ENCODE peak calls at places on chromosome 1, in ten cellular contexts. Y is neural progenitor cell, L is PC-3, Q is GM23248, E is astrocyte, H is K562, W is fibroblast of lung, C is MM.1S, S is HepG2, I is GM12878. G is an unnamed sample. For H3K4me1, the result is how much of the 10 kb centered on the place peaks cover.

GRCh38 chr1:169964206-169964605 is 70.5 kb upstream of the SCYL3 start:
- DNase-seq in E (no peak), Q (no peak), H (no peak), W (no peak), Y (no peak), I (no peak), L (no peak), C (no peak), S (no peak), G (no peak)

GRCh38 chr1:66251521-66251920 is 282.4 kb upstream of the SGIP1 start:
- DNase-seq in L (no peak), E (no peak), Q (no peak), Y (peak), S (no peak), H (no peak), C (peak), I (no peak), W (no peak), G (no peak)

GRCh38 chr1:155485222-155485621 is 77.4 kb downstream of the ASH1L start:
- DNase-seq in C (no peak), I (no peak), S (no peak), W (no peak), H (no peak), E (no peak), Y (no peak), Q (no peak), L (no peak), G (no peak)

GRCh38 chr1:13808729-13809131 is 108.7 kb downstream of the PRDM2 start:
- DNase-seq in Y (peak), S (no peak), E (no peak), L (no peak), C (no peak), I (no peak), Q (peak), W (peak), H (peak), G (peak)

GRCh38 chr1:156926175-156926574 is 5.7 kb downstream of the LRRC71 start:
- DNase-seq in L (peak), S (no peak), Q (peak), C (no peak), E (peak), H (peak), Y (no peak), I (no peak), W (peak), G (no peak)

GRCh38 chr1:183544598-183545297 is 45.5 kb downstream of the NCF2 start:
- DNase-seq in I (no peak), C (no peak), Y (peak), Q (no peak), E (no peak), W (no peak), L (no peak), S (no peak), H (no peak), G (no peak)

GRCh38 chr1:44964396-44964795 is 22.0 kb downstream of the EIF2B3 start:
- DNase-seq in C (no peak), W (no peak), L (no peak), I (no peak), S (no peak), H (no peak), Q (no peak), E (no peak), Y (no peak), G (no peak)

GRCh38 chr1:10866314-10867091 is 70.1 kb upstream of the CASZ1 start:
- DNase-seq in L (peak), Y (peak), W (peak), Q (peak), S (peak), E (peak), C (no peak), H (no peak), I (no peak), G (peak)

GRCh38 chr1:82775402-82776000 is 974.8 kb downstream of the ADGRL2 start:
- DNase-seq in W (peak), Q (peak), E (no peak), H (peak), C (no peak), S (peak), L (peak), Y (peak), I (no peak), G (peak)

GRCh38 chr1:178867670-178868069 is 3.2 kb downstream of the ANGPTL1 start:
- DNase-seq in S (no peak), Y (no peak), E (no peak), L (no peak), Q (peak), C (no peak), I (no peak), W (no peak), H (no peak), G (no peak)

GRCh38 chr1:118077331-118078055 is 107.5 kb downstream of the SPAG17 start:
- DNase-seq in W (peak), H (no peak), S (peak), Y (peak), Q (peak), E (no peak), I (no peak), C (peak), L (peak), G (peak)

GRCh38 chr1:61639218-61639617 is 85.7 kb downstream of the TM2D1 start:
- DNase-seq in I (no peak), C (no peak), L (no peak), S (no peak), H (no peak), E (no peak), W (no peak), Y (no peak), Q (no peak), G (peak)

GRCh38 chr1:65958561-65959350 is 166.1 kb downstream of the PDE4B start:
- DNase-seq in E (no peak), Y (peak), C (peak), W (peak), L (peak), S (peak), H (peak), I (peak), Q (peak), G (peak)

GRCh38 chr1:6582370-6582769 is 2.6 kb downstream of the ZBTB48 start:
- DNase-seq in Y (no peak), W (no peak), H (no peak), E (no peak), C (no peak), I (no peak), L (no peak), S (peak), Q (no peak), G (no peak)

GRCh38 chr1:156419863-156420208 is 50.8 kb downstream of the RHBG start:
- DNase-seq in C (no peak), L (no peak), S (peak), E (no peak), Y (peak), H (peak), I (no peak), Q (no peak), W (no peak), G (no peak)

GRCh38 chr1:175155473-175155856 is 37.1 kb downstream of the KIAA0040 start:
- DNase-seq in L (no peak), Y (no peak), W (no peak), E (no peak), Q (no peak), H (no peak), C (peak), S (no peak), I (no peak), G (no peak)

GRCh38 chr1:244187310-244187709 is 136.2 kb downstream of the ZBTB18 start:
- DNase-seq in H (no peak), Y (no peak), I (no peak), E (no peak), S (no peak), Q (no peak), L (no peak), W (no peak), C (no peak), G (no peak)

GRCh38 chr1:205505791-205506190 is 1.3 kb downstream of the CDK18 start:
- DNase-seq in C (no peak), Y (no peak), E (no peak), Q (peak), I (no peak), W (peak), S (no peak), H (peak), L (peak), G (no peak)

GRCh38 chr1:205510951-205511330 is 6.5 kb downstream of the CDK18 start:
- DNase-seq in Y (no peak), S (no peak), L (no peak), E (no peak), I (no peak), C (no peak), W (no peak), H (no peak), Q (no peak), G (no peak)

GRCh38 chr1:205506409-205507196 is 2.1 kb downstream of the CDK18 start:
- DNase-seq in W (no peak), C (no peak), Q (no peak), Y (no peak), E (no peak), L (no peak), I (no peak), S (no peak), H (no peak), G (no peak)

GRCh38 chr1:205510308-205510950 is 6.0 kb downstream of the CDK18 start:
- DNase-seq in L (no peak), Q (no peak), H (no peak), C (no peak), E (no peak), Y (no peak), I (no peak), S (no peak), W (no peak), G (no peak)

DNA sequence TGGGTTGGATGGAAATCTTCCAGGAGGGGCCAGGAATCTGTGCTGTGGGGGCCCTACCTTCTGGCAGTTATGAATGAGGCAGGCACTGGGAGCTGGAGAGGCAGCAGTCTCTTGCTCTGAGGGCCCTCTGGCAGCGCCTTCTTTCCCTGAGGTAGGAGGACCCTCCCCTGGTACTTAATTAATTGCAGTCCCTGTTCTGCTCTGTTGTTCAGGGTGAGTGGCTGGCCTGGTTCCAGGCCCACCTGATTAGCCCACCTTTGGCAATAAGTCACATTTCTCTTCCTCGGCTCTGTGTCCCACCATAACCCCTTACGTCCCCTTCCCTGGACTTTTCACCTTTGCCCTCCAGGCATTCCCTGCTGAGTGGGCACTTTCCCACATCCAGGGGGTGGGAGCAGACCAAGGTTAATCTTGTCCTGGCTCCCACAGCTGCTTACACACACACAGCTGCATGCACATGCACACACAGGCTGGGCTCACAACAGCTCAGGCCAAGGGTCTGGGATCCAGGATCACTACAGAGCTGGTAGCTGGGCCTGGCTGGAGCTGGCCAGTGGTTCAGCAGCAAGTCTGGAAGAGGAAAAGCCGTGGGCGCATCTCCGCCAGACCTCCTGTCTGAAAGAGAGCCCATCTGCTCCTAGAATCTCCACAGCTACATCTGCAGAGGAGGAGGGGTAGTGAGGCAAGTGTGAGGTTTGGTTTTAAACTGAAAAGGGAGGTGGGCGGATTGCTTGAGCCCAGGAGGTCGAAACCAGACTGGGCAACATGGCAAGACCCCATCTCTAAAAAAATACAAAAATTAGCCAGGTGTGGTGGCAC is 3.6 kb downstream of the CDK18 start:
- DNase-seq in S (no peak), W (no peak), E (no peak), H (no peak), Y (no peak), L (no peak), I (no peak), C (no peak), Q (no peak), G (no peak)
- H3K4me1 ChIP-seq in S (half or more), W (under half), E (under half), H (under half), Y (under half), L (under half), I (under half), C (under half), Q (under half), G (under half)

GRCh38 chr1:43270421-43271095 is 775 bp downstream of the TMEM125 start:
- DNase-seq in Y (peak), W (peak), H (peak), S (no peak), E (no peak), L (peak), Q (peak), C (no peak), I (no peak), G (no peak)

GRCh38 chr1:43267818-43268425 is 1.9 kb upstream of the TMEM125 start:
- DNase-seq in E (no peak), C (no peak), L (no peak), I (no peak), H (no peak), Y (no peak), Q (no peak), S (no peak), W (no peak), G (no peak)

GRCh38 chr1:43271186-43272118 is 1.7 kb downstream of the TMEM125 start:
- DNase-seq in Q (no peak), E (peak), Y (no peak), I (no peak), S (no peak), C (no peak), W (peak), H (no peak), L (no peak), G (no peak)

GRCh38 chr1:43272161-43272560 is 2.4 kb downstream of the TMEM125 start:
- DNase-seq in S (no peak), Y (no peak), H (no peak), L (no peak), Q (no peak), E (no peak), I (no peak), C (no peak), W (no peak), G (no peak)

GRCh38 chr1:43269627-43270375 is at the start of gene TMEM125:
- DNase-seq in W (no peak), L (peak), I (no peak), C (no peak), H (no peak), Y (no peak), S (no peak), E (no peak), Q (no peak), G (no peak)
- H3K9ac ChIP-seq in W (no peak), L (no peak), I (no peak), C (no peak), H (peak), Y (no peak), S (no peak), E (no peak), Q (no peak), G (no peak)

GRCh38 chr1:28761189-28761588 is 24.4 kb downstream of the YTHDF2 start:
- DNase-seq in Q (no peak), H (no peak), L (no peak), C (no peak), W (no peak), S (no peak), I (no peak), E (no peak), Y (no peak), G (no peak)
- H3K4me1 ChIP-seq in Q (under half), H (under half), L (under half), C (under half), W (under half), S (under half), I (under half), E (under half), Y (under half), G (under half)

GRCh38 chr1:18343646-18344045 is 137.1 kb upstream of the KLHDC7A start:
- DNase-seq in Y (no peak), Q (no peak), E (no peak), S (no peak), L (no peak), W (no peak), H (no peak), C (no peak), I (no peak), G (no peak)

GRCh38 chr1:18347559-18347958 is 133.2 kb upstream of the KLHDC7A start:
- DNase-seq in Q (peak), C (no peak), W (no peak), H (no peak), E (no peak), Y (no peak), S (no peak), L (no peak), I (no peak), G (no peak)

GRCh38 chr1:18341291-18342058 is 139.3 kb upstream of the KLHDC7A start:
- DNase-seq in Y (no peak), S (no peak), E (no peak), W (no peak), L (no peak), H (no peak), I (peak), C (no peak), Q (no peak), G (no peak)

GRCh38 chr1:18342744-18343143 is 138.0 kb upstream of the KLHDC7A start:
- DNase-seq in W (no peak), C (no peak), E (no peak), H (no peak), S (no peak), I (no peak), Y (no peak), L (no peak), Q (no peak), G (no peak)

GRCh38 chr1:18344755-18345154 is 136.0 kb upstream of the KLHDC7A start:
- DNase-seq in L (no peak), I (no peak), E (no peak), S (no peak), Q (no peak), W (no peak), Y (peak), H (no peak), C (no peak), G (no peak)
- H3K9ac ChIP-seq in L (no peak), I (no peak), E (no peak), S (no peak), Q (no peak), W (no peak), Y (no peak), H (no peak), C (no peak), G (no peak)

DNA sequence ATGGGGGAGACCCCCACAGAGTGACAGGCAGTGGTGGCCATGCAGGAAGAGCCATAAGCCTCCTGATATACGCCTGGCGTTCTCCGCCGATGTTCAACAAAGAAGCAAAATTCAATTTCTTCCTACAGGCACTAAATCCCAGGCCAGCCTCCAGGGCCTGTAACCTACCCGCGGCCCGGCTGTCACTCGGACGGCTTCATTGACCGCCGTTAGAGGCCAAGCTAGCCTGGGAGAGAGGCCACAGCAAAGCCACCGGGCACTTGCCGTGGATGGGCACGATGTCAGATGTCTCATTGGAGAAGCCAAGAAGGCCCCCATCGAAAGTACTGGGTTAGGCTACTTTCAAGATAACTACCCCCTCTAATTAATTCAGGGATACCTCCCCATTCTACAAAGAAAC is 9.7 kb downstream of the ADGRB2 start:
- DNase-seq in C (no peak), L (no peak), S (no peak), I (no peak), E (no peak), H (no peak), Y (no peak), Q (no peak), W (no peak), G (no peak)
- H3K4me1 ChIP-seq in C (under half), L (under half), S (under half), I (under half), E (under half), H (under half), Y (under half), Q (under half), W (under half), G (under half)

DNA sequence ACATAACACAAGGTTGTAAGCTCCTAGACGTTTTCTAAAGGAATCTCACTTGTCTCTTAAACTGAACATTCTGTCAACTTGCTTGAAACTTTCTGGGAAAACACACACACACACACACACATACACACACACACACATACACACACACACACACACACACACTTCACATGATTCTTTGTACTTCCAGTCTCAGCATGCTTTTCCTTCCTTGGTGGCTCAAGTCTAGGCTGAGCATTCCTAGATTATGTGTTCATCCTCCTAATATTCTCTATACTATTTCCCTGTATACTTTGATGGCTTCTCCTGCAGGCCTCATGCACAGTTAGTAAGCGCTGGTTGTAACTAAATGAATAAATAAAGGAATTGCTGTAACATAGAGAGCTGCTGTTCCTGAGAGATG is 372.1 kb downstream of the PTPRC start:
- DNase-seq in Y (no peak), S (no peak), Q (peak), H (no peak), W (peak), C (no peak), I (no peak), L (no peak), E (peak), G (no peak)
- H3K9ac ChIP-seq in Y (no peak), S (no peak), Q (no peak), H (no peak), W (no peak), C (no peak), I (no peak), L (no peak), E (no peak), G (no peak)

GRCh38 chr1:246797157-246797556 is 72.9 kb downstream of the SCCPDH start:
- DNase-seq in C (no peak), Q (no peak), L (no peak), S (no peak), W (no peak), E (no peak), Y (no peak), I (no peak), H (no peak), G (no peak)
- H3K4me1 ChIP-seq in C (under half), Q (under half), L (under half), S (half or more), W (under half), E (under half), Y (under half), I (under half), H (under half), G (under half)

GRCh38 chr1:8133190-8133589 is 107.1 kb upstream of the ERRFI1 start:
- DNase-seq in I (no peak), H (no peak), E (no peak), W (peak), Q (peak), L (no peak), C (no peak), Y (no peak), S (no peak), G (peak)
- H3K9ac ChIP-seq in I (no peak), H (no peak), E (peak), W (no peak), Q (peak), L (no peak), C (no peak), Y (no peak), S (no peak), G (peak)

DNA sequence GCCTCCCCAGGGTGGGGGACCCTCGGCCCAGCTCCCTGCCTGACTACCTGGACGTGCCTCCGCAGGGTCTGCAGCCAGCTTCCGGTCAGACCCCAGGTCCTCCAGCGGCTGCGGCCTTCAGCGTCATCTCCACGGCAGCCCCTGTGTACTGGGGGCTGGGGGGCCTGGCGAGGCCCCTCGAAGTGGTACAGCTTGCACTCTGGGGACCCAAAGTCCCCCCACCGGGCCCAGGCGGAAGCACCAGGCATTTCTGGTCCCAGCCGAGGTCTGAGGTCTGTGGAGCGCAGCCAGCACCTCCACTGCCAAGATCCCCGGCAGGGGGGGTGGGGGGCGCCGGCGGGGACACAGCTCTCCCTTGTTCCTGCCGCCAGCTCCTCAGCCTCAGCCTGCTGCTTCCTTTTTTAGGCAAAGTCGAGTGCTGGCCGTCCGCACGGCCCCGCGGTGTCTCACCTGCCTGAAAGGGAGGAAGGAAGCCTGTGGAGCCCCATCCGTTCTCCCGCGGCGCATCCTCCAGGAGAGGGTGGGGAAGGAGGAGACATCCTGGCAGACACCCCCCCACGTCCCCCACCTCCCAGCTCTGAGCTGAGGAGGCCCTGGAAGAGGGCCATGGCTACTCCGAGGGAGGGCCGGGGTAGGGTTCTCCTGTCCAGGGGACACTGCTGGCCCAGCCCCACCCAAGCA is 1.2 kb upstream of the VWA1 start:
- DNase-seq in I (no peak), W (peak), Y (peak), C (no peak), E (peak), Q (no peak), H (no peak), S (peak), L (no peak), G (no peak)
- H3K4me1 ChIP-seq in I (under half), W (under half), Y (half or more), C (under half), E (under half), Q (under half), H (under half), S (half or more), L (under half), G (under half)